ENCODE peak calls at places on chromosome 21, in eight cellular contexts. One of them, this sample, is unnamed. For H3K4me1, the result is how much of the 10 kb centered on the place peaks cover.

GRCh38 chr21:40793057-40793456 is 53.9 kb downstream of the DSCAM start:
- DNase-seq in colonic mucosa: no peak
- DNase-seq in lung: no peak
- DNase-seq in PC-9: no peak
- DNase-seq in CD4-positive, alpha-beta memory T cell: no peak
- DNase-seq in heart left ventricle: no peak
- DNase-seq in cardiac muscle cell: no peak
- DNase-seq in CD8-positive, alpha-beta T cell: no peak
- DNase-seq in this sample: no peak

GRCh38 chr21:35051287-35051818 is 2.3 kb upstream of the RUNX1 start:
- DNase-seq in CD8-positive, alpha-beta T cell: peak
- DNase-seq in lung: peak
- DNase-seq in colonic mucosa: peak
- DNase-seq in cardiac muscle cell: peak
- DNase-seq in CD4-positive, alpha-beta memory T cell: peak
- DNase-seq in PC-9: peak
- DNase-seq in heart left ventricle: peak
- DNase-seq in this sample: peak

GRCh38 chr21:26881504-26882228 is 36.5 kb upstream of the ADAMTS1 start:
- DNase-seq in CD8-positive, alpha-beta T cell: no peak
- DNase-seq in heart left ventricle: no peak
- DNase-seq in CD4-positive, alpha-beta memory T cell: no peak
- DNase-seq in cardiac muscle cell: peak
- DNase-seq in PC-9: no peak
- DNase-seq in lung: no peak
- DNase-seq in colonic mucosa: no peak
- DNase-seq in this sample: no peak

GRCh38 chr21:32190491-32191144 is 88.2 kb downstream of the MIS18A start:
- DNase-seq in PC-9: no peak
- DNase-seq in lung: peak
- DNase-seq in CD4-positive, alpha-beta memory T cell: no peak
- DNase-seq in colonic mucosa: no peak
- DNase-seq in CD8-positive, alpha-beta T cell: no peak
- DNase-seq in heart left ventricle: no peak
- DNase-seq in cardiac muscle cell: no peak
- DNase-seq in this sample: no peak

GRCh38 chr21:28550057-28550825 is 442.4 kb downstream of the LTN1 start:
- DNase-seq in lung: no peak
- DNase-seq in cardiac muscle cell: no peak
- DNase-seq in CD8-positive, alpha-beta T cell: no peak
- DNase-seq in PC-9: no peak
- DNase-seq in CD4-positive, alpha-beta memory T cell: no peak
- DNase-seq in heart left ventricle: no peak
- DNase-seq in colonic mucosa: no peak
- DNase-seq in this sample: no peak

GRCh38 chr21:31429500-31429899 is 85.4 kb upstream of the TIAM1 start:
- DNase-seq in colonic mucosa: no peak
- DNase-seq in lung: no peak
- DNase-seq in cardiac muscle cell: no peak
- DNase-seq in heart left ventricle: peak
- DNase-seq in CD4-positive, alpha-beta memory T cell: no peak
- DNase-seq in PC-9: no peak
- DNase-seq in CD8-positive, alpha-beta T cell: no peak
- DNase-seq in this sample: no peak

GRCh38 chr21:15875286-15875685 is 145.5 kb downstream of the USP25 start:
- DNase-seq in colonic mucosa: no peak
- DNase-seq in PC-9: no peak
- DNase-seq in heart left ventricle: no peak
- DNase-seq in cardiac muscle cell: no peak
- DNase-seq in CD4-positive, alpha-beta memory T cell: no peak
- DNase-seq in lung: no peak
- DNase-seq in CD8-positive, alpha-beta T cell: no peak
- DNase-seq in this sample: no peak

GRCh38 chr21:25107708-25108107 is 499.6 kb downstream of the MRPL39 start:
- DNase-seq in heart left ventricle: no peak
- DNase-seq in lung: no peak
- DNase-seq in cardiac muscle cell: peak
- DNase-seq in CD8-positive, alpha-beta T cell: no peak
- DNase-seq in CD4-positive, alpha-beta memory T cell: no peak
- DNase-seq in colonic mucosa: no peak
- DNase-seq in PC-9: no peak
- DNase-seq in this sample: no peak

GRCh38 chr21:16115461-16115860 is 385.7 kb downstream of the USP25 start:
- DNase-seq in cardiac muscle cell: no peak
- DNase-seq in CD4-positive, alpha-beta memory T cell: no peak
- DNase-seq in colonic mucosa: no peak
- DNase-seq in CD8-positive, alpha-beta T cell: no peak
- DNase-seq in lung: no peak
- DNase-seq in heart left ventricle: no peak
- DNase-seq in PC-9: no peak
- DNase-seq in this sample: no peak

GRCh38 chr21:28776251-28776650 is 216.4 kb downstream of the LTN1 start:
- DNase-seq in lung: no peak
- DNase-seq in CD8-positive, alpha-beta T cell: no peak
- DNase-seq in heart left ventricle: no peak
- DNase-seq in cardiac muscle cell: peak
- DNase-seq in colonic mucosa: no peak
- DNase-seq in PC-9: no peak
- DNase-seq in CD4-positive, alpha-beta memory T cell: no peak
- DNase-seq in this sample: no peak

GRCh38 chr21:40433575-40433974 is 413.4 kb downstream of the DSCAM start:
- DNase-seq in CD8-positive, alpha-beta T cell: no peak
- DNase-seq in cardiac muscle cell: no peak
- DNase-seq in colonic mucosa: no peak
- DNase-seq in lung: no peak
- DNase-seq in PC-9: no peak
- DNase-seq in heart left ventricle: no peak
- DNase-seq in CD4-positive, alpha-beta memory T cell: no peak
- DNase-seq in this sample: no peak

GRCh38 chr21:41361786-41362604 is at the start of gene MX2:
- DNase-seq in CD8-positive, alpha-beta T cell: peak
- DNase-seq in colonic mucosa: peak
- DNase-seq in lung: peak
- DNase-seq in CD4-positive, alpha-beta memory T cell: peak
- DNase-seq in PC-9: peak
- DNase-seq in cardiac muscle cell: peak
- DNase-seq in heart left ventricle: peak
- DNase-seq in this sample: peak

GRCh38 chr21:26267389-26267788 is 96.8 kb upstream of the APP start:
- DNase-seq in PC-9: no peak
- DNase-seq in CD4-positive, alpha-beta memory T cell: no peak
- DNase-seq in colonic mucosa: no peak
- DNase-seq in cardiac muscle cell: no peak
- DNase-seq in heart left ventricle: no peak
- DNase-seq in lung: no peak
- DNase-seq in CD8-positive, alpha-beta T cell: no peak
- DNase-seq in this sample: no peak

GRCh38 chr21:31298618-31299269 is 45.3 kb downstream of the TIAM1 start:
- DNase-seq in CD8-positive, alpha-beta T cell: no peak
- DNase-seq in PC-9: no peak
- DNase-seq in CD4-positive, alpha-beta memory T cell: no peak
- DNase-seq in colonic mucosa: no peak
- DNase-seq in cardiac muscle cell: no peak
- DNase-seq in heart left ventricle: no peak
- DNase-seq in lung: no peak
- DNase-seq in this sample: no peak

GRCh38 chr21:29105218-29105617 is 25.2 kb upstream of the MAP3K7CL start:
- DNase-seq in cardiac muscle cell: peak
- DNase-seq in CD8-positive, alpha-beta T cell: no peak
- DNase-seq in CD4-positive, alpha-beta memory T cell: no peak
- DNase-seq in PC-9: peak
- DNase-seq in lung: no peak
- DNase-seq in heart left ventricle: no peak
- DNase-seq in colonic mucosa: no peak
- DNase-seq in this sample: peak

DNA sequence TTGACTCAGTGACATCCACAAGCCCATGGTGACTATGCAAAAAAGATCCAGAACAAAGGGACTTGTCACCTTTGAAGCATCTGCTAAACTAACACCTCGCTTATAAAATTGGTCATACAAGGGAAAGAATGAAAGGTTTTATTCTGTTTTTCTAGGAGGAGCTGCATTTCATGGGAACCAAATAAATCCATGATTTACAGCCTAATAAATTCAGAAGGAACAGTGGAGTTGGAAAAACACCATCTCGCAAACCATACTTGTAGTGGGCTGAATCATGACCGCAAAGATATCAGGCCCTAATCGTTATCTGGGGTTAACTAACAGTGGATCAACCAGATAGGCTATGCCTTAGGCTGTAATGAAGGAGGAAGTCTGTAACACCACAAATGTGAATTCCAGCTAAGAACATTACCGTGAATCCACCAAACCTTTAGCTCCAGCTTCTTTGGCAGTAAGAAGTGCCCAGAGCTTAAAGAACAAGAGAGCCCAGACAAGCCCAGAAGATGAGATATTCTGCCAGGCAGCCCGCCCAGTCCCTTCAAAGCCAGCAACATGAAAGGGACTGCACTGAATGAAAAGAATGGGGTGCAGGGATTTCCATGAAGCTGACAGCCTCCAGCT is 27.4 kb downstream of the RSPH1 start:
- DNase-seq in CD8-positive, alpha-beta T cell: no peak
- DNase-seq in heart left ventricle: no peak
- DNase-seq in CD4-positive, alpha-beta memory T cell: no peak
- DNase-seq in cardiac muscle cell: no peak
- DNase-seq in colonic mucosa: no peak
- DNase-seq in lung: no peak
- DNase-seq in PC-9: peak
- DNase-seq in this sample: no peak
- H3K4me1 ChIP-seq in CD8-positive, alpha-beta T cell: under half
- H3K4me1 ChIP-seq in heart left ventricle: under half
- H3K4me1 ChIP-seq in CD4-positive, alpha-beta memory T cell: under half
- H3K4me1 ChIP-seq in cardiac muscle cell: under half
- H3K4me1 ChIP-seq in colonic mucosa: under half
- H3K4me1 ChIP-seq in lung: under half
- H3K4me1 ChIP-seq in PC-9: half or more
- H3K4me1 ChIP-seq in this sample: under half

DNA sequence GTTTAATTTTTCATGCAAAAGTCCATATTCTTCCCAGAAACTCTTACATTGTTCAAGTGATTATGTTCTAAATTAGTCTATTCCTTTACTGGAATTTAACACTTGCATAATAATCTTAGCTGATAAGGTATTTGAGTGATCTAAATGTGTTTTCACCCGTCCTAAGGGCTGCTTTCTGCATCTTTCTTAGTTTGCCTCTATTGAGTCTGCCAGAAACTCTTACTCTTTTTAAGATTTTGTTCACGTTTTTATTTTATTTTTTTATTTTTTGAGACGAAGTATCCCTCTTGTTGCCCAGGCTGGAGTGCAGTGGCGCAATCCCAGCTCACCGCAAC is 52.0 kb downstream of the KCNJ15 start:
- DNase-seq in heart left ventricle: no peak
- DNase-seq in lung: no peak
- DNase-seq in CD8-positive, alpha-beta T cell: no peak
- DNase-seq in cardiac muscle cell: no peak
- DNase-seq in CD4-positive, alpha-beta memory T cell: no peak
- DNase-seq in colonic mucosa: no peak
- DNase-seq in PC-9: no peak
- DNase-seq in this sample: no peak
- H3K4me1 ChIP-seq in heart left ventricle: under half
- H3K4me1 ChIP-seq in lung: under half
- H3K4me1 ChIP-seq in CD8-positive, alpha-beta T cell: under half
- H3K4me1 ChIP-seq in cardiac muscle cell: under half
- H3K4me1 ChIP-seq in CD4-positive, alpha-beta memory T cell: under half
- H3K4me1 ChIP-seq in colonic mucosa: under half
- H3K4me1 ChIP-seq in PC-9: under half
- H3K4me1 ChIP-seq in this sample: under half

GRCh38 chr21:39082656-39083376 is 100.4 kb downstream of the PSMG1 start:
- DNase-seq in colonic mucosa: peak
- DNase-seq in heart left ventricle: no peak
- DNase-seq in cardiac muscle cell: no peak
- DNase-seq in PC-9: no peak
- DNase-seq in lung: no peak
- DNase-seq in CD8-positive, alpha-beta T cell: no peak
- DNase-seq in CD4-positive, alpha-beta memory T cell: no peak
- DNase-seq in this sample: no peak

GRCh38 chr21:39078322-39079065 is 104.8 kb downstream of the PSMG1 start:
- DNase-seq in heart left ventricle: no peak
- DNase-seq in colonic mucosa: no peak
- DNase-seq in cardiac muscle cell: peak
- DNase-seq in CD4-positive, alpha-beta memory T cell: no peak
- DNase-seq in CD8-positive, alpha-beta T cell: no peak
- DNase-seq in lung: no peak
- DNase-seq in PC-9: no peak
- DNase-seq in this sample: no peak

GRCh38 chr21:39077816-39078215 is 105.4 kb downstream of the PSMG1 start:
- DNase-seq in cardiac muscle cell: no peak
- DNase-seq in PC-9: no peak
- DNase-seq in lung: no peak
- DNase-seq in CD4-positive, alpha-beta memory T cell: no peak
- DNase-seq in colonic mucosa: no peak
- DNase-seq in heart left ventricle: no peak
- DNase-seq in CD8-positive, alpha-beta T cell: no peak
- DNase-seq in this sample: no peak

GRCh38 chr21:39079617-39080016 is 103.6 kb downstream of the PSMG1 start:
- DNase-seq in heart left ventricle: peak
- DNase-seq in PC-9: no peak
- DNase-seq in colonic mucosa: peak
- DNase-seq in CD4-positive, alpha-beta memory T cell: no peak
- DNase-seq in lung: peak
- DNase-seq in CD8-positive, alpha-beta T cell: no peak
- DNase-seq in cardiac muscle cell: peak
- DNase-seq in this sample: peak

DNA sequence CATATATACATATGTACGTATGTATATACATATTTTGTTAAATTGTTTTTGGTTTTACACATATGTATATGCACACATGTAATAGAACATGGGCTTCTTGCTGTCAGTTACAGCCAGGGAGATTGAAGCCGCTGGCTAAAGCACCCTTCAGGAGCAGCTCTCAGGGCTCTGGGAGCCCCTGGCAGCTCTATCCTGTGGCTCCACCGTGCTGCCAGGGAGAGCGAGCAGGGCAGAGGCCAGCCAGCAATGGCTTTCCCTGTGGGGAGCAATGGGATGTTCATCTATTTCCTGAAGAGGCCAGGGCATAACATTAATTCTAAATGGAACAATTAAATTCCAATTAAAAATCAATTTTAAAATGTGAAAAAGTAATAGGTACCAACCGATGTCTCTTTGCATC is 102.9 kb downstream of the PSMG1 start:
- DNase-seq in PC-9: no peak
- DNase-seq in heart left ventricle: no peak
- DNase-seq in CD4-positive, alpha-beta memory T cell: no peak
- DNase-seq in CD8-positive, alpha-beta T cell: no peak
- DNase-seq in colonic mucosa: no peak
- DNase-seq in lung: no peak
- DNase-seq in cardiac muscle cell: no peak
- DNase-seq in this sample: no peak
- H3K4me1 ChIP-seq in PC-9: under half
- H3K4me1 ChIP-seq in heart left ventricle: under half
- H3K4me1 ChIP-seq in CD4-positive, alpha-beta memory T cell: under half
- H3K4me1 ChIP-seq in CD8-positive, alpha-beta T cell: under half
- H3K4me1 ChIP-seq in colonic mucosa: under half
- H3K4me1 ChIP-seq in lung: under half
- H3K4me1 ChIP-seq in cardiac muscle cell: under half
- H3K4me1 ChIP-seq in this sample: under half

DNA sequence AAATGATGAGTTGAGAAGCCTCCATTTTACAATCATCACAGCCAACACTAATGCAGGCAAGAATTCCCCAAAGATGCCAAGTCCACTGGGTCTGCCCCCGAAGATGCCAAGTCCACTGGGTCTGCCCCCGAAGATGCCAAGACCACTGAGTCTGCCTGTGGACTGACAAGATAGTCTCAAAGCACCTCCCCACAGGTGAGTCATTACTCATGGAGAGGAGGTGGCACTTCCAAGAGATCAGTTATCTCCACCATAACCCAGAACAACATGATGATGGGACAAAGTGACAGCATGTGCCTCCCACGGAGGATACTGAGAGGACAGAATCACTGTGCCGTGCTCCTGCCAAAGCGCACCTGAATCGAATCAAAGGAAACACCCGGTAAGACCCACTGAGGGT is 4.8 kb downstream of the PTTG1IP start:
- DNase-seq in CD4-positive, alpha-beta memory T cell: no peak
- DNase-seq in lung: no peak
- DNase-seq in cardiac muscle cell: no peak
- DNase-seq in heart left ventricle: no peak
- DNase-seq in PC-9: no peak
- DNase-seq in CD8-positive, alpha-beta T cell: no peak
- DNase-seq in colonic mucosa: no peak
- DNase-seq in this sample: peak
- H3K4me1 ChIP-seq in CD4-positive, alpha-beta memory T cell: half or more
- H3K4me1 ChIP-seq in lung: under half
- H3K4me1 ChIP-seq in cardiac muscle cell: under half
- H3K4me1 ChIP-seq in heart left ventricle: half or more
- H3K4me1 ChIP-seq in PC-9: half or more
- H3K4me1 ChIP-seq in CD8-positive, alpha-beta T cell: half or more
- H3K4me1 ChIP-seq in colonic mucosa: under half
- H3K4me1 ChIP-seq in this sample: under half